ENCODE peak calls at places on chromosomes 1 and 21, in ten cellular contexts. J is SJCRH30; S is stimulated activated CD4-positive, alpha-beta T cell treated with anti-CD3 and anti-CD28 coated beads, TNF-alpha, amount 100 ng/mL, for 4 hours; R is activated T-helper 1 cell treated with Interleukin-2 at 50 U/mL for 16 hours; U is SK-N-SH; B is NAMALWA; F is lung; X is A172; D is omental fat pad; W is Kasumi-1. G is an unnamed sample.

GRCh38 chr1:208349679-208350330 is 105.6 kb upstream of the PLXNA2 start:
- DNase-seq in J (no peak), S (no peak), R (no peak), U (no peak), B (no peak), F (no peak), X (no peak), D (no peak), W (no peak), G (no peak)

GRCh38 chr1:244672961-244673695 is 20.2 kb downstream of the DESI2 start:
- DNase-seq in J (no peak), S (no peak), R (no peak), U (peak), B (no peak), F (no peak), X (no peak), D (no peak), W (no peak), G (no peak)

GRCh38 chr1:75690547-75690946 is 34.0 kb upstream of the ACADM start:
- DNase-seq in J (no peak), S (no peak), R (no peak), U (no peak), B (no peak), F (no peak), X (no peak), D (no peak), W (no peak), G (no peak)

GRCh38 chr1:26913754-26914619 is at the start of gene NR0B2:
- DNase-seq in J (no peak), S (no peak), R (no peak), U (no peak), B (peak), F (peak), X (peak), D (no peak), W (no peak), G (no peak)

GRCh38 chr1:164712131-164713031 is 153.4 kb downstream of the PBX1 start:
- DNase-seq in J (no peak), S (no peak), R (no peak), U (peak), B (no peak), F (no peak), X (no peak), D (no peak), W (no peak), G (no peak)

GRCh38 chr1:198778049-198778448 is 139.2 kb downstream of the PTPRC start:
- DNase-seq in J (no peak), S (no peak), R (no peak), U (no peak), B (no peak), F (no peak), X (peak), D (no peak), W (no peak), G (no peak)

GRCh38 chr1:228006034-228006792 is 585 bp upstream of the WNT3A start:
- DNase-seq in J (no peak), S (no peak), R (no peak), U (peak), B (no peak), F (peak), X (no peak), D (no peak), W (no peak), G (no peak)

GRCh38 chr1:219413523-219413922 is 199.4 kb downstream of the ZC3H11B start:
- DNase-seq in J (no peak), S (no peak), R (no peak), U (peak), B (no peak), F (no peak), X (no peak), D (no peak), W (no peak), G (no peak)

GRCh38 chr1:109995536-109995935 is 11.0 kb downstream of the AHCYL1 start:
- DNase-seq in J (no peak), S (no peak), R (no peak), U (no peak), B (no peak), F (no peak), X (no peak), D (no peak), W (no peak), G (no peak)

GRCh38 chr1:113890816-113891215 is 3.4 kb upstream of the BCL2L15 start:
- DNase-seq in J (no peak), S (no peak), R (no peak), U (no peak), B (no peak), F (no peak), X (no peak), D (no peak), W (no peak), G (no peak)

GRCh38 chr1:119987689-119988088 is 81.8 kb downstream of the NOTCH2 start:
- DNase-seq in J (no peak), S (no peak), R (no peak), U (no peak), B (no peak), F (no peak), X (no peak), D (no peak), W (no peak), G (no peak)

GRCh38 chr1:185338719-185339622 is 21.9 kb upstream of the IVNS1ABP start:
- DNase-seq in J (no peak), S (no peak), R (peak), U (no peak), B (peak), F (peak), X (peak), D (no peak), W (peak), G (peak)

GRCh38 chr1:232571523-232571922 is 58.4 kb downstream of the SIPA1L2 start:
- DNase-seq in J (peak), S (no peak), R (no peak), U (no peak), B (no peak), F (no peak), X (peak), D (no peak), W (no peak), G (no peak)

GRCh38 chr1:12173631-12174121 is 6.9 kb downstream of the TNFRSF1B start:
- DNase-seq in J (no peak), S (peak), R (peak), U (no peak), B (peak), F (peak), X (no peak), D (peak), W (peak), G (peak)

GRCh38 chr1:228283476-228284147 is 75.8 kb downstream of the OBSCN start:
- DNase-seq in J (peak), S (no peak), R (no peak), U (no peak), B (no peak), F (no peak), X (no peak), D (no peak), W (no peak), G (no peak)

GRCh38 chr1:241716915-241717651 is 65.0 kb downstream of the WDR64 start:
- DNase-seq in J (no peak), S (no peak), R (no peak), U (no peak), B (no peak), F (no peak), X (no peak), D (no peak), W (no peak), G (no peak)

GRCh38 chr1:119453021-119453420 is 38.1 kb downstream of the HSD3B2 start:
- DNase-seq in J (peak), S (no peak), R (no peak), U (no peak), B (no peak), F (no peak), X (peak), D (no peak), W (no peak), G (no peak)

GRCh38 chr21:29520146-29520545 is 221.4 kb downstream of the BACH1 start:
- DNase-seq in J (no peak), S (no peak), R (no peak), U (no peak), B (no peak), F (no peak), X (no peak), D (no peak), W (no peak), G (no peak)

GRCh38 chr1:145828368-145829016 is 4.5 kb downstream of the POLR3C start:
- DNase-seq in J (no peak), S (no peak), R (no peak), U (no peak), B (no peak), F (no peak), X (no peak), D (no peak), W (no peak), G (no peak)

GRCh38 chr1:8925960-8926359 is 19.7 kb upstream of the CA6 start:
- DNase-seq in J (no peak), S (no peak), R (no peak), U (no peak), B (no peak), F (no peak), X (no peak), D (no peak), W (no peak), G (no peak)

GRCh38 chr21:41927727-41928409 is 25.9 kb downstream of the C2CD2 start:
- DNase-seq in J (no peak), S (no peak), R (no peak), U (no peak), B (no peak), F (no peak), X (no peak), D (no peak), W (peak), G (no peak)

GRCh38 chr1:18776777-18777176 is 82.7 kb downstream of the TAS1R2 start:
- DNase-seq in J (no peak), S (no peak), R (no peak), U (no peak), B (no peak), F (no peak), X (no peak), D (no peak), W (no peak), G (no peak)

GRCh38 chr21:27132270-27132669 is 165.4 kb upstream of the ADAMTS5 start:
- DNase-seq in J (peak), S (no peak), R (no peak), U (no peak), B (no peak), F (no peak), X (no peak), D (no peak), W (no peak), G (no peak)

GRCh38 chr1:221418346-221418745 is 323.5 kb downstream of the DUSP10 start:
- DNase-seq in J (no peak), S (no peak), R (no peak), U (no peak), B (no peak), F (no peak), X (peak), D (no peak), W (no peak), G (no peak)

G was measured in T-helper 17 cell.